ENCODE peak calls at places on chromosome 4, in four cellular contexts. One of them, this sample, is unnamed.
A peak's percentile ranks its signal among the peaks of the same experiment; 100 is the strongest.

GRCh38 chr4:14218641-14219040 is 591.1 kb upstream of the BOD1L1 start:
- DNase-seq in AML-193: no peak
- DNase-seq in aorta: no peak
- DNase-seq in activated CD8-positive, alpha-beta T cell treated with anti-CD3 and anti-CD28 coated beads for 36 hours: no peak
- DNase-seq in this sample: peak; percentile 14

GRCh38 chr4:83329521-83330105 is 5.0 kb downstream of the HPSE start:
- DNase-seq in activated CD8-positive, alpha-beta T cell treated with anti-CD3 and anti-CD28 coated beads for 36 hours: no peak
- DNase-seq in aorta: no peak
- DNase-seq in AML-193: no peak
- DNase-seq in this sample: no peak

GRCh38 chr4:11368701-11369115 is 60.0 kb downstream of the HS3ST1 start:
- DNase-seq in AML-193: no peak
- DNase-seq in activated CD8-positive, alpha-beta T cell treated with anti-CD3 and anti-CD28 coated beads for 36 hours: no peak
- DNase-seq in aorta: no peak
- DNase-seq in this sample: no peak

GRCh38 chr4:7315286-7315685 is 119.4 kb downstream of the PSAPL1 start:
- DNase-seq in AML-193: no peak
- DNase-seq in activated CD8-positive, alpha-beta T cell treated with anti-CD3 and anti-CD28 coated beads for 36 hours: no peak
- DNase-seq in aorta: no peak
- DNase-seq in this sample: no peak

GRCh38 chr4:169485791-169486742 is 126.3 kb downstream of the NEK1 start:
- DNase-seq in AML-193: peak; percentile 61
- DNase-seq in aorta: no peak
- DNase-seq in activated CD8-positive, alpha-beta T cell treated with anti-CD3 and anti-CD28 coated beads for 36 hours: peak; percentile 42
- DNase-seq in this sample: no peak

GRCh38 chr4:37893164-37893563 is 2.3 kb downstream of the TBC1D1 start:
- DNase-seq in aorta: no peak
- DNase-seq in activated CD8-positive, alpha-beta T cell treated with anti-CD3 and anti-CD28 coated beads for 36 hours: no peak
- DNase-seq in AML-193: no peak
- DNase-seq in this sample: no peak

GRCh38 chr4:38163216-38164006 is 203.2 kb downstream of the PTTG2 start:
- DNase-seq in activated CD8-positive, alpha-beta T cell treated with anti-CD3 and anti-CD28 coated beads for 36 hours: peak; percentile 46
- DNase-seq in aorta: no peak
- DNase-seq in AML-193: no peak
- DNase-seq in this sample: no peak

GRCh38 chr4:71026086-71026485 is 32.6 kb downstream of the DCK start:
- DNase-seq in activated CD8-positive, alpha-beta T cell treated with anti-CD3 and anti-CD28 coated beads for 36 hours: no peak
- DNase-seq in aorta: no peak
- DNase-seq in AML-193: no peak
- DNase-seq in this sample: no peak

GRCh38 chr4:82785248-82786003 is 13.2 kb downstream of the SCD5 start:
- DNase-seq in aorta: no peak
- DNase-seq in AML-193: no peak
- DNase-seq in activated CD8-positive, alpha-beta T cell treated with anti-CD3 and anti-CD28 coated beads for 36 hours: no peak
- DNase-seq in this sample: no peak

GRCh38 chr4:139642364-139642763 is 23.3 kb upstream of the MGST2 start:
- DNase-seq in activated CD8-positive, alpha-beta T cell treated with anti-CD3 and anti-CD28 coated beads for 36 hours: no peak
- DNase-seq in AML-193: no peak
- DNase-seq in aorta: no peak
- DNase-seq in this sample: no peak

GRCh38 chr4:54281060-54281781 is 52.1 kb downstream of the PDGFRA start:
- DNase-seq in aorta: peak; percentile 91
- DNase-seq in activated CD8-positive, alpha-beta T cell treated with anti-CD3 and anti-CD28 coated beads for 36 hours: no peak
- DNase-seq in AML-193: no peak
- DNase-seq in this sample: peak; percentile 83

GRCh38 chr4:1465173-1466033 is 59.2 kb upstream of the NKX1-1 start:
- DNase-seq in AML-193: no peak
- DNase-seq in aorta: peak; percentile 74
- DNase-seq in activated CD8-positive, alpha-beta T cell treated with anti-CD3 and anti-CD28 coated beads for 36 hours: no peak
- DNase-seq in this sample: no peak

GRCh38 chr4:124079174-124079780 is 633.3 kb downstream of the ANKRD50 start:
- DNase-seq in activated CD8-positive, alpha-beta T cell treated with anti-CD3 and anti-CD28 coated beads for 36 hours: no peak
- DNase-seq in AML-193: no peak
- DNase-seq in aorta: no peak
- DNase-seq in this sample: no peak

GRCh38 chr4:108466936-108467902 is 153.2 kb upstream of the RPL34 start:
- DNase-seq in aorta: no peak
- DNase-seq in AML-193: no peak
- DNase-seq in activated CD8-positive, alpha-beta T cell treated with anti-CD3 and anti-CD28 coated beads for 36 hours: peak; percentile 60
- DNase-seq in this sample: no peak

GRCh38 chr4:114108869-114109268 is 129.4 kb upstream of the ARSJ start:
- DNase-seq in AML-193: no peak
- DNase-seq in aorta: no peak
- DNase-seq in activated CD8-positive, alpha-beta T cell treated with anti-CD3 and anti-CD28 coated beads for 36 hours: no peak
- DNase-seq in this sample: no peak

GRCh38 chr4:168503652-168504362 is 7.0 kb downstream of the PALLD start:
- DNase-seq in activated CD8-positive, alpha-beta T cell treated with anti-CD3 and anti-CD28 coated beads for 36 hours: no peak
- DNase-seq in AML-193: peak; percentile 95
- DNase-seq in aorta: no peak
- DNase-seq in this sample: no peak

GRCh38 chr4:16582526-16582925 is 315.9 kb downstream of the LDB2 start:
- DNase-seq in activated CD8-positive, alpha-beta T cell treated with anti-CD3 and anti-CD28 coated beads for 36 hours: peak; percentile 4
- DNase-seq in aorta: peak; percentile 70
- DNase-seq in AML-193: no peak
- DNase-seq in this sample: no peak

GRCh38 chr4:27921236-27921635 is 1060.6 kb downstream of the STIM2 start:
- DNase-seq in activated CD8-positive, alpha-beta T cell treated with anti-CD3 and anti-CD28 coated beads for 36 hours: no peak
- DNase-seq in aorta: no peak
- DNase-seq in AML-193: no peak
- DNase-seq in this sample: no peak

GRCh38 chr4:151573945-151574344 is 165.0 kb downstream of the FHIP1A start:
- DNase-seq in activated CD8-positive, alpha-beta T cell treated with anti-CD3 and anti-CD28 coated beads for 36 hours: no peak
- DNase-seq in aorta: no peak
- DNase-seq in AML-193: no peak
- DNase-seq in this sample: no peak

GRCh38 chr4:34202154-34202553 is 2042.2 kb downstream of the ARAP2 start:
- DNase-seq in activated CD8-positive, alpha-beta T cell treated with anti-CD3 and anti-CD28 coated beads for 36 hours: no peak
- DNase-seq in AML-193: no peak
- DNase-seq in aorta: no peak
- DNase-seq in this sample: no peak

GRCh38 chr4:105022811-105023667 is 123.6 kb upstream of the TET2 start:
- DNase-seq in aorta: no peak
- DNase-seq in AML-193: peak; percentile 25
- DNase-seq in activated CD8-positive, alpha-beta T cell treated with anti-CD3 and anti-CD28 coated beads for 36 hours: no peak
- DNase-seq in this sample: peak; percentile 10

GRCh38 chr4:23717528-23718248 is 172.2 kb downstream of the PPARGC1A start:
- DNase-seq in aorta: no peak
- DNase-seq in activated CD8-positive, alpha-beta T cell treated with anti-CD3 and anti-CD28 coated beads for 36 hours: peak; percentile 3
- DNase-seq in AML-193: peak; percentile 31
- DNase-seq in this sample: no peak

GRCh38 chr4:169619958-169620845 is at the start of gene CLCN3:
- DNase-seq in AML-193: peak; percentile 92
- DNase-seq in aorta: peak; percentile 100
- DNase-seq in activated CD8-positive, alpha-beta T cell treated with anti-CD3 and anti-CD28 coated beads for 36 hours: peak; percentile 94
- DNase-seq in this sample: peak; percentile 99

GRCh38 chr4:59608466-59608865 is 1591.7 kb upstream of the ADGRL3 start:
- DNase-seq in aorta: no peak
- DNase-seq in AML-193: no peak
- DNase-seq in activated CD8-positive, alpha-beta T cell treated with anti-CD3 and anti-CD28 coated beads for 36 hours: no peak
- DNase-seq in this sample: no peak

GRCh38 chr4:127870688-127871087 is 10.0 kb upstream of the PLK4 start:
- DNase-seq in aorta: no peak
- DNase-seq in AML-193: no peak
- DNase-seq in activated CD8-positive, alpha-beta T cell treated with anti-CD3 and anti-CD28 coated beads for 36 hours: no peak
- DNase-seq in this sample: no peak

GRCh38 chr4:123986268-123986798 is 589.7 kb downstream of the SPRY1 start:
- DNase-seq in activated CD8-positive, alpha-beta T cell treated with anti-CD3 and anti-CD28 coated beads for 36 hours: no peak
- DNase-seq in AML-193: no peak
- DNase-seq in aorta: no peak
- DNase-seq in this sample: no peak

GRCh38 chr4:6781113-6781512 is 1.4 kb upstream of the KIAA0232 start:
- DNase-seq in activated CD8-positive, alpha-beta T cell treated with anti-CD3 and anti-CD28 coated beads for 36 hours: no peak
- DNase-seq in aorta: no peak
- DNase-seq in AML-193: no peak
- DNase-seq in this sample: no peak

GRCh38 chr4:168384437-168385141 is 66.0 kb upstream of the DDX60 start:
- DNase-seq in activated CD8-positive, alpha-beta T cell treated with anti-CD3 and anti-CD28 coated beads for 36 hours: no peak
- DNase-seq in aorta: no peak
- DNase-seq in AML-193: no peak
- DNase-seq in this sample: no peak

GRCh38 chr4:173169428-173170209 is 1.0 kb downstream of the GALNT7 start:
- DNase-seq in aorta: peak; percentile 87
- DNase-seq in AML-193: peak; percentile 48
- DNase-seq in activated CD8-positive, alpha-beta T cell treated with anti-CD3 and anti-CD28 coated beads for 36 hours: peak; percentile 69
- DNase-seq in this sample: peak; percentile 74